ENCODE peak calls at places on chromosomes 1 and 21, in seven cellular contexts. One of them, this sample, is unnamed.

GRCh38 chr1:70907563-70908310 is 139.9 kb downstream of the PTGER3 start:
- DNase-seq in pons: no peak
- DNase-seq in cardiac muscle cell: no peak
- DNase-seq in activated T-cell treated with anti-CD3 and anti-CD28 coated beads for 1 hour: no peak
- DNase-seq in tibial nerve: no peak
- DNase-seq in cerebellar cortex: no peak
- DNase-seq in adipocyte: no peak
- DNase-seq in this sample: no peak

GRCh38 chr1:30888391-30888790 is 20.2 kb downstream of the SDC3 start:
- DNase-seq in activated T-cell treated with anti-CD3 and anti-CD28 coated beads for 1 hour: no peak
- DNase-seq in adipocyte: peak; percentile 84
- DNase-seq in tibial nerve: no peak
- DNase-seq in pons: no peak
- DNase-seq in cerebellar cortex: no peak
- DNase-seq in cardiac muscle cell: peak; percentile 86
- DNase-seq in this sample: peak; percentile 22

GRCh38 chr1:53210954-53211353 is 9.5 kb downstream of the CZIB start:
- DNase-seq in adipocyte: no peak
- DNase-seq in activated T-cell treated with anti-CD3 and anti-CD28 coated beads for 1 hour: no peak
- DNase-seq in tibial nerve: no peak
- DNase-seq in cerebellar cortex: no peak
- DNase-seq in pons: no peak
- DNase-seq in cardiac muscle cell: no peak
- DNase-seq in this sample: no peak

GRCh38 chr1:39230261-39231190 is 26.0 kb downstream of the MACF1 start:
- DNase-seq in pons: peak; percentile 68
- DNase-seq in cerebellar cortex: no peak
- DNase-seq in tibial nerve: no peak
- DNase-seq in adipocyte: peak; percentile 52
- DNase-seq in cardiac muscle cell: peak; percentile 27
- DNase-seq in activated T-cell treated with anti-CD3 and anti-CD28 coated beads for 1 hour: no peak
- DNase-seq in this sample: no peak

GRCh38 chr21:43949499-43950208 is 62.5 kb upstream of the TRAPPC10 start:
- DNase-seq in pons: no peak
- DNase-seq in tibial nerve: no peak
- DNase-seq in cerebellar cortex: no peak
- DNase-seq in cardiac muscle cell: no peak
- DNase-seq in adipocyte: no peak
- DNase-seq in activated T-cell treated with anti-CD3 and anti-CD28 coated beads for 1 hour: no peak
- DNase-seq in this sample: no peak

GRCh38 chr1:152218762-152219436 is 5.1 kb downstream of the HRNR start:
- DNase-seq in cardiac muscle cell: no peak
- DNase-seq in pons: no peak
- DNase-seq in cerebellar cortex: no peak
- DNase-seq in tibial nerve: no peak
- DNase-seq in adipocyte: no peak
- DNase-seq in activated T-cell treated with anti-CD3 and anti-CD28 coated beads for 1 hour: no peak
- DNase-seq in this sample: no peak

GRCh38 chr1:7290971-7291970 is 479.8 kb upstream of the VAMP3 start:
- DNase-seq in pons: peak; percentile 52
- DNase-seq in cerebellar cortex: peak; percentile 72
- DNase-seq in adipocyte: peak; percentile 73
- DNase-seq in cardiac muscle cell: no peak
- DNase-seq in activated T-cell treated with anti-CD3 and anti-CD28 coated beads for 1 hour: no peak
- DNase-seq in tibial nerve: no peak
- DNase-seq in this sample: peak; percentile 16

GRCh38 chr1:94805912-94806311 is 14.2 kb upstream of the SLC44A3 start:
- DNase-seq in pons: peak; percentile 74
- DNase-seq in tibial nerve: no peak
- DNase-seq in adipocyte: peak; percentile 80
- DNase-seq in cerebellar cortex: peak; percentile 80
- DNase-seq in activated T-cell treated with anti-CD3 and anti-CD28 coated beads for 1 hour: peak; percentile 8
- DNase-seq in cardiac muscle cell: peak; percentile 62
- DNase-seq in this sample: peak; percentile 71

GRCh38 chr1:209416009-209416408 is 167.5 kb upstream of the CAMK1G start:
- DNase-seq in tibial nerve: no peak
- DNase-seq in pons: no peak
- DNase-seq in adipocyte: no peak
- DNase-seq in cerebellar cortex: no peak
- DNase-seq in cardiac muscle cell: no peak
- DNase-seq in activated T-cell treated with anti-CD3 and anti-CD28 coated beads for 1 hour: no peak
- DNase-seq in this sample: no peak

GRCh38 chr1:21451212-21451611 is 11.3 kb downstream of the NBPF3 start:
- DNase-seq in pons: no peak
- DNase-seq in activated T-cell treated with anti-CD3 and anti-CD28 coated beads for 1 hour: no peak
- DNase-seq in tibial nerve: no peak
- DNase-seq in adipocyte: peak; percentile 88
- DNase-seq in cerebellar cortex: no peak
- DNase-seq in cardiac muscle cell: no peak
- DNase-seq in this sample: no peak

GRCh38 chr1:204986181-204986580 is 56.8 kb upstream of the CNTN2 start:
- DNase-seq in cardiac muscle cell: no peak
- DNase-seq in cerebellar cortex: no peak
- DNase-seq in adipocyte: no peak
- DNase-seq in tibial nerve: no peak
- DNase-seq in pons: no peak
- DNase-seq in activated T-cell treated with anti-CD3 and anti-CD28 coated beads for 1 hour: no peak
- DNase-seq in this sample: no peak

GRCh38 chr1:155126494-155127104 is 1.1 kb upstream of the EFNA1 start:
- DNase-seq in tibial nerve: no peak
- DNase-seq in cerebellar cortex: peak; percentile 56
- DNase-seq in pons: no peak
- DNase-seq in adipocyte: peak; percentile 54
- DNase-seq in cardiac muscle cell: peak; percentile 35
- DNase-seq in activated T-cell treated with anti-CD3 and anti-CD28 coated beads for 1 hour: peak; percentile 17
- DNase-seq in this sample: no peak

GRCh38 chr1:225769687-225770086 is 7.9 kb upstream of the SRP9 start:
- DNase-seq in adipocyte: peak; percentile 33
- DNase-seq in cerebellar cortex: no peak
- DNase-seq in pons: no peak
- DNase-seq in activated T-cell treated with anti-CD3 and anti-CD28 coated beads for 1 hour: no peak
- DNase-seq in cardiac muscle cell: no peak
- DNase-seq in tibial nerve: no peak
- DNase-seq in this sample: no peak

GRCh38 chr1:95407864-95408291 is 173.9 kb downstream of the RWDD3 start:
- DNase-seq in cardiac muscle cell: no peak
- DNase-seq in pons: peak; percentile 75
- DNase-seq in adipocyte: no peak
- DNase-seq in tibial nerve: no peak
- DNase-seq in cerebellar cortex: peak; percentile 63
- DNase-seq in activated T-cell treated with anti-CD3 and anti-CD28 coated beads for 1 hour: no peak
- DNase-seq in this sample: peak; percentile 41

GRCh38 chr1:81237531-81238528 is 562.9 kb upstream of the ADGRL2 start:
- DNase-seq in cerebellar cortex: no peak
- DNase-seq in activated T-cell treated with anti-CD3 and anti-CD28 coated beads for 1 hour: no peak
- DNase-seq in pons: no peak
- DNase-seq in tibial nerve: no peak
- DNase-seq in adipocyte: peak; percentile 25
- DNase-seq in cardiac muscle cell: no peak
- DNase-seq in this sample: no peak

GRCh38 chr1:50829010-50829958 is 130.8 kb downstream of the FAF1 start:
- DNase-seq in cardiac muscle cell: no peak
- DNase-seq in pons: no peak
- DNase-seq in tibial nerve: no peak
- DNase-seq in activated T-cell treated with anti-CD3 and anti-CD28 coated beads for 1 hour: no peak
- DNase-seq in cerebellar cortex: peak; percentile 32
- DNase-seq in adipocyte: no peak
- DNase-seq in this sample: no peak

GRCh38 chr1:112665857-112666256 is 8.6 kb upstream of the MOV10 start:
- DNase-seq in cardiac muscle cell: no peak
- DNase-seq in activated T-cell treated with anti-CD3 and anti-CD28 coated beads for 1 hour: no peak
- DNase-seq in pons: no peak
- DNase-seq in cerebellar cortex: no peak
- DNase-seq in adipocyte: no peak
- DNase-seq in tibial nerve: no peak
- DNase-seq in this sample: no peak

GRCh38 chr1:244231572-244232315 is 180.7 kb downstream of the ZBTB18 start:
- DNase-seq in adipocyte: peak; percentile 27
- DNase-seq in activated T-cell treated with anti-CD3 and anti-CD28 coated beads for 1 hour: no peak
- DNase-seq in tibial nerve: no peak
- DNase-seq in pons: no peak
- DNase-seq in cerebellar cortex: peak; percentile 31
- DNase-seq in cardiac muscle cell: no peak
- DNase-seq in this sample: peak; percentile 35

GRCh38 chr1:221939598-221939997 is 197.7 kb upstream of the DUSP10 start:
- DNase-seq in cerebellar cortex: peak; percentile 58
- DNase-seq in activated T-cell treated with anti-CD3 and anti-CD28 coated beads for 1 hour: no peak
- DNase-seq in pons: no peak
- DNase-seq in tibial nerve: no peak
- DNase-seq in adipocyte: no peak
- DNase-seq in cardiac muscle cell: no peak
- DNase-seq in this sample: no peak

GRCh38 chr21:46159841-46160562 is 4.6 kb upstream of the FTCD start:
- DNase-seq in activated T-cell treated with anti-CD3 and anti-CD28 coated beads for 1 hour: no peak
- DNase-seq in adipocyte: no peak
- DNase-seq in cerebellar cortex: no peak
- DNase-seq in tibial nerve: peak; percentile 10
- DNase-seq in cardiac muscle cell: no peak
- DNase-seq in pons: no peak
- DNase-seq in this sample: no peak

GRCh38 chr1:61337981-61338848 is 255.9 kb downstream of the NFIA start:
- DNase-seq in cerebellar cortex: peak; percentile 93
- DNase-seq in pons: peak; percentile 96
- DNase-seq in adipocyte: peak; percentile 93
- DNase-seq in cardiac muscle cell: peak; percentile 64
- DNase-seq in tibial nerve: peak; percentile 38
- DNase-seq in activated T-cell treated with anti-CD3 and anti-CD28 coated beads for 1 hour: no peak
- DNase-seq in this sample: peak; percentile 92

GRCh38 chr1:40838045-40838979 is 23.9 kb downstream of the CITED4 start:
- DNase-seq in activated T-cell treated with anti-CD3 and anti-CD28 coated beads for 1 hour: no peak
- DNase-seq in cerebellar cortex: no peak
- DNase-seq in tibial nerve: no peak
- DNase-seq in cardiac muscle cell: no peak
- DNase-seq in pons: no peak
- DNase-seq in adipocyte: no peak
- DNase-seq in this sample: no peak

GRCh38 chr1:3664700-3665375 is 12.5 kb downstream of the TP73 start:
- DNase-seq in activated T-cell treated with anti-CD3 and anti-CD28 coated beads for 1 hour: no peak
- DNase-seq in adipocyte: no peak
- DNase-seq in cerebellar cortex: no peak
- DNase-seq in cardiac muscle cell: no peak
- DNase-seq in pons: no peak
- DNase-seq in tibial nerve: no peak
- DNase-seq in this sample: no peak

GRCh38 chr1:31476891-31477846 is 64.2 kb downstream of the SERINC2 start:
- DNase-seq in activated T-cell treated with anti-CD3 and anti-CD28 coated beads for 1 hour: no peak
- DNase-seq in cardiac muscle cell: no peak
- DNase-seq in tibial nerve: no peak
- DNase-seq in cerebellar cortex: no peak
- DNase-seq in adipocyte: peak; percentile 24
- DNase-seq in pons: no peak
- DNase-seq in this sample: no peak

GRCh38 chr1:17075470-17076255 is 21.8 kb upstream of the SDHB start:
- DNase-seq in cardiac muscle cell: peak; percentile 17
- DNase-seq in cerebellar cortex: peak; percentile 42
- DNase-seq in pons: no peak
- DNase-seq in activated T-cell treated with anti-CD3 and anti-CD28 coated beads for 1 hour: no peak
- DNase-seq in adipocyte: peak; percentile 7
- DNase-seq in tibial nerve: no peak
- DNase-seq in this sample: no peak

GRCh38 chr1:2124446-2125198 is 70.0 kb downstream of the FAAP20 start:
- DNase-seq in pons: peak; percentile 62
- DNase-seq in activated T-cell treated with anti-CD3 and anti-CD28 coated beads for 1 hour: no peak
- DNase-seq in cerebellar cortex: peak; percentile 71
- DNase-seq in tibial nerve: no peak
- DNase-seq in cardiac muscle cell: no peak
- DNase-seq in adipocyte: peak; percentile 12
- DNase-seq in this sample: no peak

GRCh38 chr1:199383791-199384190 is 643.7 kb upstream of the NR5A2 start:
- DNase-seq in cerebellar cortex: no peak
- DNase-seq in cardiac muscle cell: no peak
- DNase-seq in adipocyte: no peak
- DNase-seq in tibial nerve: no peak
- DNase-seq in pons: no peak
- DNase-seq in activated T-cell treated with anti-CD3 and anti-CD28 coated beads for 1 hour: no peak
- DNase-seq in this sample: no peak

GRCh38 chr1:221458430-221459156 is 283.3 kb downstream of the DUSP10 start:
- DNase-seq in activated T-cell treated with anti-CD3 and anti-CD28 coated beads for 1 hour: no peak
- DNase-seq in cerebellar cortex: no peak
- DNase-seq in pons: no peak
- DNase-seq in cardiac muscle cell: no peak
- DNase-seq in tibial nerve: no peak
- DNase-seq in adipocyte: peak; percentile 94
- DNase-seq in this sample: no peak

GRCh38 chr1:158931055-158931737 is at the start of gene PYHIN1:
- DNase-seq in tibial nerve: no peak
- DNase-seq in cardiac muscle cell: no peak
- DNase-seq in pons: no peak
- DNase-seq in cerebellar cortex: no peak
- DNase-seq in activated T-cell treated with anti-CD3 and anti-CD28 coated beads for 1 hour: no peak
- DNase-seq in adipocyte: no peak
- DNase-seq in this sample: no peak

GRCh38 chr1:29397256-29397590 is 160.9 kb downstream of the PTPRU start:
- DNase-seq in activated T-cell treated with anti-CD3 and anti-CD28 coated beads for 1 hour: no peak
- DNase-seq in cerebellar cortex: no peak
- DNase-seq in cardiac muscle cell: no peak
- DNase-seq in pons: no peak
- DNase-seq in tibial nerve: no peak
- DNase-seq in adipocyte: no peak
- DNase-seq in this sample: no peak

GRCh38 chr1:223363057-223363855 is 720 bp downstream of the SUSD4 start:
- DNase-seq in activated T-cell treated with anti-CD3 and anti-CD28 coated beads for 1 hour: peak; percentile 12
- DNase-seq in cardiac muscle cell: peak; percentile 52
- DNase-seq in pons: peak; percentile 26
- DNase-seq in adipocyte: peak; percentile 32
- DNase-seq in cerebellar cortex: peak; percentile 39
- DNase-seq in tibial nerve: no peak
- DNase-seq in this sample: peak; percentile 27

GRCh38 chr1:232715154-232715553 is 85.2 kb upstream of the SIPA1L2 start:
- DNase-seq in adipocyte: no peak
- DNase-seq in activated T-cell treated with anti-CD3 and anti-CD28 coated beads for 1 hour: no peak
- DNase-seq in cerebellar cortex: no peak
- DNase-seq in tibial nerve: no peak
- DNase-seq in pons: no peak
- DNase-seq in cardiac muscle cell: no peak
- DNase-seq in this sample: no peak

GRCh38 chr1:8424539-8425116 is 106.7 kb downstream of the SLC45A1 start:
- DNase-seq in activated T-cell treated with anti-CD3 and anti-CD28 coated beads for 1 hour: peak; percentile 18
- DNase-seq in adipocyte: no peak
- DNase-seq in cerebellar cortex: peak; percentile 83
- DNase-seq in tibial nerve: no peak
- DNase-seq in pons: peak; percentile 66
- DNase-seq in cardiac muscle cell: peak; percentile 68
- DNase-seq in this sample: peak; percentile 42

GRCh38 chr1:155051777-155052398 is 772 bp downstream of the ADAM15 start:
- DNase-seq in cardiac muscle cell: no peak
- DNase-seq in pons: peak; percentile 28
- DNase-seq in cerebellar cortex: peak; percentile 47
- DNase-seq in adipocyte: peak; percentile 62
- DNase-seq in tibial nerve: peak; percentile 40
- DNase-seq in activated T-cell treated with anti-CD3 and anti-CD28 coated beads for 1 hour: peak; percentile 26
- DNase-seq in this sample: peak; percentile 45

GRCh38 chr1:192817202-192817601 is 8.4 kb downstream of the RGS2 start:
- DNase-seq in tibial nerve: no peak
- DNase-seq in cardiac muscle cell: no peak
- DNase-seq in adipocyte: no peak
- DNase-seq in activated T-cell treated with anti-CD3 and anti-CD28 coated beads for 1 hour: no peak
- DNase-seq in cerebellar cortex: no peak
- DNase-seq in pons: no peak
- DNase-seq in this sample: no peak